ENCODE peak calls at places on chromosomes 12 and 14, in six cellular contexts. O is WERI-Rb-1, J is left lung, F is gastrocnemius medialis, X is tibial artery, K is RWPE1. Y is an unnamed sample.

GRCh38 chr12:85016423-85016822 is 19.7 kb downstream of the TSPAN19 start:
- DNase-seq in J (no peak), K (peak), X (no peak), F (peak), O (no peak), Y (no peak)

GRCh38 chr12:64724201-64724745 is 34.9 kb downstream of the GNS start:
- DNase-seq in J (no peak), K (no peak), F (no peak), X (no peak), O (no peak), Y (no peak)

GRCh38 chr14:60249321-60250251 is 565 bp downstream of the PPM1A start:
- DNase-seq in J (peak), F (peak), K (peak), X (peak), O (peak), Y (peak)

GRCh38 chr14:29865299-29865698 is 62.3 kb downstream of the PRKD1 start:
- DNase-seq in J (no peak), F (no peak), K (no peak), O (no peak), X (no peak), Y (no peak)

GRCh38 chr12:75981773-75982564 is 49.6 kb downstream of the PHLDA1 start:
- DNase-seq in O (peak), X (no peak), J (no peak), K (no peak), F (no peak), Y (no peak)

GRCh38 chr12:114165921-114166320 is 199.8 kb upstream of the RBM19 start:
- DNase-seq in K (no peak), J (no peak), F (no peak), O (no peak), X (no peak), Y (no peak)

GRCh38 chr12:52205584-52206308 is 13.9 kb upstream of the KRT80 start:
- DNase-seq in K (no peak), X (no peak), O (no peak), J (peak), F (peak), Y (no peak)

GRCh38 chr14:73239463-73240241 is 2.3 kb downstream of the PAPLN start:
- DNase-seq in J (no peak), K (no peak), O (no peak), X (no peak), F (no peak), Y (no peak)

GRCh38 chr12:120101617-120102016 is 14.9 kb downstream of the RAB35 start:
- DNase-seq in X (no peak), O (no peak), F (no peak), J (peak), K (no peak), Y (no peak)

GRCh38 chr12:131507881-131508280 is 203.0 kb upstream of the SFSWAP start:
- DNase-seq in J (no peak), K (no peak), O (no peak), F (no peak), X (no peak), Y (no peak)

GRCh38 chr12:12744556-12745305 is 27.6 kb downstream of the CDKN1B start:
- DNase-seq in X (no peak), F (no peak), J (no peak), O (peak), K (no peak), Y (no peak)

GRCh38 chr12:54412786-54413185 is 6.3 kb downstream of the ITGA5 start:
- DNase-seq in K (no peak), O (no peak), J (no peak), X (peak), F (no peak), Y (no peak)

GRCh38 chr14:24261969-24262327 is 1.0 kb downstream of the TGM1 start:
- DNase-seq in K (no peak), O (no peak), X (no peak), F (no peak), J (no peak), Y (no peak)

GRCh38 chr12:11797317-11797913 is 147.9 kb downstream of the ETV6 start:
- DNase-seq in X (no peak), O (no peak), J (no peak), K (no peak), F (peak), Y (no peak)

GRCh38 chr14:80605536-80605935 is 336.0 kb downstream of the CEP128 start:
- DNase-seq in O (no peak), X (no peak), K (no peak), F (no peak), J (no peak), Y (no peak)

GRCh38 chr14:92400579-92401444 is 77.8 kb downstream of the SLC24A4 start:
- DNase-seq in F (no peak), K (no peak), X (no peak), O (no peak), J (no peak), Y (no peak)

GRCh38 chr14:75711796-75712211 is 50.8 kb downstream of the TTLL5 start:
- DNase-seq in X (peak), K (peak), J (peak), O (peak), F (peak), Y (peak)

GRCh38 chr12:60335765-60336164 is 739.9 kb downstream of the SLC16A7 start:
- DNase-seq in K (peak), J (no peak), O (no peak), X (no peak), F (no peak), Y (no peak)

GRCh38 chr14:33317675-33318074 is 379.0 kb downstream of the NPAS3 start:
- DNase-seq in X (no peak), F (no peak), J (no peak), K (no peak), O (no peak), Y (no peak)

GRCh38 chr12:132218915-132219314 is 74.7 kb downstream of the NOC4L start:
- DNase-seq in F (no peak), O (peak), J (peak), K (no peak), X (no peak), Y (no peak)

GRCh38 chr12:20950248-20950647 is 139.7 kb downstream of the SLCO1B3 start:
- DNase-seq in J (no peak), F (no peak), X (no peak), K (peak), O (no peak), Y (no peak)

GRCh38 chr14:23028800-23029199 is 5.9 kb downstream of the PSMB5 start:
- DNase-seq in O (no peak), K (no peak), F (no peak), X (no peak), J (no peak), Y (no peak)

GRCh38 chr12:132133952-132134652 is 10.0 kb downstream of the DDX51 start:
- DNase-seq in X (no peak), O (no peak), F (no peak), J (peak), K (no peak), Y (no peak)

GRCh38 chr14:67722293-67722692 is 20.6 kb downstream of the RDH12 start:
- DNase-seq in K (no peak), J (no peak), X (peak), F (peak), O (peak), Y (peak)

GRCh38 chr12:20798561-20798960 is 11.9 kb upstream of the SLCO1B3 start:
- DNase-seq in J (no peak), X (no peak), K (no peak), F (no peak), O (no peak), Y (no peak)

GRCh38 chr12:82953397-82953796 is 266.7 kb downstream of the TMTC2 start:
- DNase-seq in F (no peak), K (no peak), J (no peak), X (no peak), O (no peak), Y (no peak)

GRCh38 chr14:35809597-35809996 is 502 bp upstream of the RALGAPA1 start:
- DNase-seq in O (no peak), F (no peak), K (no peak), J (no peak), X (no peak), Y (no peak)

GRCh38 chr14:101717663-101718490 is 43.6 kb upstream of the PPP2R5C start:
- DNase-seq in K (no peak), X (no peak), J (no peak), F (no peak), O (no peak), Y (no peak)

GRCh38 chr14:73726025-73726961 is 12.1 kb upstream of the PNMA1 start:
- DNase-seq in X (peak), K (no peak), O (no peak), F (peak), J (no peak), Y (no peak)

GRCh38 chr14:74863274-74863673 is 12.7 kb downstream of the PROX2 start:
- DNase-seq in O (no peak), X (no peak), J (peak), K (no peak), F (no peak), Y (no peak)

GRCh38 chr12:112822056-112822455 is 30.5 kb downstream of the RPH3A start:
- DNase-seq in X (no peak), F (no peak), O (no peak), K (no peak), J (no peak), Y (no peak)

GRCh38 chr14:92880851-92881250 is 42.1 kb upstream of the CHGA start:
- DNase-seq in K (peak), O (peak), J (no peak), F (no peak), X (no peak), Y (no peak)

GRCh38 chr14:52377940-52378339 is 63.8 kb downstream of the PTGER2 start:
- DNase-seq in K (no peak), X (no peak), J (no peak), F (no peak), O (no peak), Y (no peak)

GRCh38 chr12:17383321-17383720 is 706.7 kb downstream of the RERGL start:
- DNase-seq in O (no peak), K (no peak), X (no peak), F (no peak), J (no peak), Y (no peak)

GRCh38 chr12:109307051-109307450 is 2.0 kb downstream of the FOXN4 start:
- DNase-seq in O (no peak), F (no peak), J (no peak), X (no peak), K (no peak), Y (no peak)

GRCh38 chr14:29681308-29681707 is 246.3 kb downstream of the PRKD1 start:
- DNase-seq in J (no peak), F (no peak), X (no peak), O (no peak), K (no peak), Y (no peak)

GRCh38 chr14:22333408-22334274 is 255.4 kb downstream of the DAD1 start:
- DNase-seq in F (peak), K (peak), X (no peak), J (no peak), O (no peak), Y (no peak)

GRCh38 chr12:31603546-31604009 is 12.6 kb upstream of the DENND5B start:
- DNase-seq in O (no peak), X (no peak), J (no peak), F (no peak), K (no peak), Y (no peak)

GRCh38 chr12:89874146-89874545 is 165.5 kb upstream of the ATP2B1 start:
- DNase-seq in F (no peak), K (no peak), O (no peak), J (no peak), X (no peak), Y (peak)

DNA sequence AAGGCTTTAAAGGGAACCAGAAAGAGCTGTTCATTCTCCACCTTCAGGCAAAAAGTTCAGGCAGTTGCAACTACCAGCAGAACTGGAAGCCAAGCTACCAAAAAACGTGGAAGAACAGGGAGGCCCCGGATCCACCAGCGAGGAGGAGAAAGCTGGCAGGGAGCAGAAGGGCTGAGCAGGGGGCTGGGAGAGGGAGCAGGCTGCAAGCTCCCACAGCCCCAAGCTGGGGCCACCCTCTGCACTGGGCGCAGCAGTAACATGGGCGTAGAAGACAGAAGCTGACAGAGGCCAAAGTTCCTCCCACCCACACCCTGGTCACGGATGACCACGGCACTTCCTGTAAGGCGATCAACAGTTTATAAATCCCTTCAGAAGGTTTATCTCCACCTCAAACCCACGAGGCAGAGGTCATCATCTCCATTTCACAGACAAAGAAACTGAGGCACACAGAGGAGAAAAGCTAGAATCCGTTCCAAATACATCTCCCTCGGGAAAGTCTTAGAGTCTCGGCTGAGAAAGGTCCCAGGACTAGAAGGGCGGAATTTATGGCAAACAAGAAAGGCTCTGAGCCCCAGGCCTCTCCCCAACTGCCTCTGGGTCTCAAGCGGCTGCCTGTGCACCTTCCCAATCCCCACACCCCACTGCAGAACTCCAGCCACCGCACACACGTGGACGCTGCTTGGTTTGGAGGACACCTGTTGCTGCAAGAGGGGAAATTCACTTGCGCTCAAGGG is 1.8 kb downstream of the CCDC85C start:
- DNase-seq in J (no peak), K (no peak), O (no peak), F (no peak), X (no peak), Y (no peak)
- H3K27ac ChIP-seq in J (peak), K (peak), O (peak), F (peak), X (peak), Y (peak)

GRCh38 chr12:77033658-77034164 is 31.7 kb downstream of the E2F7 start:
- DNase-seq in X (no peak), F (no peak), O (no peak), K (no peak), J (no peak), Y (no peak)
- TF ChIP-seq CTCF in X (no peak), F (no peak), O (no peak), K (no peak), J (no peak), Y (no peak)

GRCh38 chr12:93704625-93705024 is 27.4 kb downstream of the CRADD start:
- DNase-seq in X (no peak), O (no peak), J (no peak), K (no peak), F (no peak), Y (no peak)

GRCh38 chr12:93706824-93707223 is 29.6 kb downstream of the CRADD start:
- DNase-seq in O (no peak), F (no peak), J (no peak), K (no peak), X (no peak), Y (no peak)

GRCh38 chr12:93707836-93708235 is 30.7 kb downstream of the CRADD start:
- DNase-seq in O (no peak), J (no peak), K (peak), F (no peak), X (no peak), Y (no peak)

GRCh38 chr12:93705237-93705636 is 28.1 kb downstream of the CRADD start:
- DNase-seq in K (no peak), J (no peak), X (no peak), F (no peak), O (no peak), Y (no peak)

GRCh38 chr12:93706387-93706786 is 29.2 kb downstream of the CRADD start:
- DNase-seq in J (no peak), X (no peak), O (no peak), F (no peak), K (no peak), Y (no peak)
- H3K27ac ChIP-seq in J (no peak), X (peak), O (no peak), F (no peak), K (no peak), Y (peak)

GRCh38 chr12:101715045-101715444 is 17.6 kb downstream of the CHPT1 start:
- DNase-seq in J (no peak), F (no peak), X (no peak), O (no peak), K (no peak), Y (no peak)

GRCh38 chr12:101713930-101714329 is 16.5 kb downstream of the CHPT1 start:
- DNase-seq in O (no peak), J (no peak), K (no peak), X (no peak), F (no peak), Y (no peak)

GRCh38 chr12:101707131-101707782 is 9.8 kb downstream of the CHPT1 start:
- DNase-seq in X (no peak), K (no peak), F (no peak), J (no peak), O (no peak), Y (no peak)

GRCh38 chr12:101710289-101710688 is 12.8 kb downstream of the CHPT1 start:
- DNase-seq in K (no peak), F (no peak), X (no peak), O (no peak), J (no peak), Y (no peak)

DNA sequence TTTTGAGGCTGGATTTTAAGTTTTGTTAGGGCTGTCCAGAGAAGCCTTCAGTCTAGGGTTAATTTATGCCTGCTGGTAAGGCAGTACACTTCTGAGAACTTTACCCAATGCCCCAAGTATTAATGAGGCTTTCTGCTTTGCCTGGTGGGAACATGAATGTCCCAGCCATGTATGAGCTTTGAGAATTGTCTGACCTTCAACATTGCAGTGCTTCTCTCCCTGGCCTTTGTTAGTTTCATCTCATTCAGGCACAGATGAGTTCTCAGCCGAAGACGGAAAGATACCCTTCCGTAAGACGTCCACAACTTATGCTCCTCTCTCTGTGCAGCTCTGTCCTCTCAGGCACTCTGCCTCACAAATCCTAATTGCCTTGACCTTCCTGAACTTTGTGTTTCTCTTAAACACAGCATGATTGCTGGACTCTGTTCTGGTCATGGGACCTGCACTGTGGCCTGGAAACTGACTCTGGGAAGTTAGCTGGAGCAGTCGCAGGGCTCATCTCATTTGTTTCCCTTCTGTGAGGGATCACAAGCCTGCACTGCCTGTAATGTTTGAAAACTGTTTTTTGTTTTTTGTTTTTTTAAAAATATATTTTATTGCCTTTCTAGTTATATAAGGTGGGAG is 15.7 kb downstream of the CHPT1 start:
- DNase-seq in K (no peak), X (peak), O (no peak), J (no peak), F (peak), Y (peak)
- TF ChIP-seq CTCF in K (no peak), X (no peak), O (no peak), J (no peak), F (no peak), Y (no peak)

GRCh38 chr14:55139152-55139551 is 10.1 kb downstream of the LGALS3 start:
- DNase-seq in F (no peak), K (no peak), J (no peak), X (no peak), O (no peak), Y (no peak)

GRCh38 chr14:55139696-55140509 is 10.9 kb downstream of the LGALS3 start:
- DNase-seq in F (no peak), X (no peak), K (no peak), J (no peak), O (no peak), Y (no peak)

GRCh38 chr14:55136241-55136640 is 7.2 kb downstream of the LGALS3 start:
- DNase-seq in K (no peak), X (no peak), J (no peak), F (no peak), O (no peak), Y (no peak)

GRCh38 chr14:55136868-55137785 is 8.1 kb downstream of the LGALS3 start:
- DNase-seq in K (no peak), J (no peak), F (peak), O (no peak), X (peak), Y (peak)

GRCh38 chr14:55138091-55138490 is 9.0 kb downstream of the LGALS3 start:
- DNase-seq in J (no peak), X (no peak), F (no peak), K (no peak), O (no peak), Y (no peak)
- H3K27ac ChIP-seq in J (no peak), X (peak), F (peak), K (peak), O (no peak), Y (peak)

GRCh38 chr14:104087505-104087904 is 2.0 kb downstream of the ASPG start:
- DNase-seq in X (peak), K (no peak), F (no peak), O (no peak), J (no peak), Y (no peak)
- TF ChIP-seq CTCF in X (no peak), K (no peak), F (no peak), O (no peak), J (no peak), Y (no peak)

GRCh38 chr14:76962303-76962660 is 66.2 kb downstream of the IRF2BPL start:
- DNase-seq in F (no peak), X (no peak), K (no peak), O (no peak), J (no peak), Y (no peak)

GRCh38 chr14:76961631-76962302 is 66.7 kb downstream of the IRF2BPL start:
- DNase-seq in X (peak), F (peak), K (peak), J (peak), O (no peak), Y (peak)

GRCh38 chr14:76964695-76965094 is 63.8 kb downstream of the IRF2BPL start:
- DNase-seq in X (no peak), F (no peak), O (no peak), J (no peak), K (no peak), Y (no peak)

GRCh38 chr14:76965232-76965631 is 63.3 kb downstream of the IRF2BPL start:
- DNase-seq in X (no peak), F (no peak), O (no peak), J (no peak), K (no peak), Y (no peak)

DNA sequence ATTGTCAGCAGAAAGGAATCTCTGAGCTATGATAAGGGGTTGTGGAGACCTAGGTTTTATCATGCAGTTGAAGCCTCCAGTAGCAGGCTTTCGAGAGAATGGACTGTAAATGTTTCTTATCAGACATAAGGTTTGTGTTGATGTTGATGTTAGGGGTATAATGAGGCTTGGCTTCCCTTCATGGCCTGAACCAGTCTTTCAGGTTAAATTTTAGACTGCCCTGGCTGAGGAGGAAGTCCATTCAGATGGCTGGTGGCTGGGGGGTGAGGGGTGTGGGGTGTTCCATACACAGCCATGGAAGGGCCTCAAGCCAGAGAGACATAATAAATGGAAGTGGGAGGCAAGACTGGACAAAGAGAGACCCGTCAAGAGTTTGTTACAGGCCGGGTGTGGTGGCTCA is 65.1 kb downstream of the IRF2BPL start:
- DNase-seq in J (no peak), O (no peak), F (no peak), K (no peak), X (no peak), Y (no peak)
- H3K27ac ChIP-seq in J (no peak), O (no peak), F (no peak), K (peak), X (no peak), Y (no peak)

Y was measured in heart right ventricle.